ENCODE peak calls at places on chromosomes 2 and 18, in seven cellular contexts. One of them, this sample, is unnamed.

GRCh38 chr18:51107594-51108305 is 77.7 kb downstream of the SMAD4 start:
- DNase-seq in stimulated activated CD8-positive, alpha-beta memory T cell treated with anti-CD3 and anti-CD28 coated beads, Interleukin-15, amount 100 ng/mL, for 1 hour: no peak
- DNase-seq in activated CD8-positive, alpha-beta memory T cell treated with anti-CD3 and anti-CD28 coated beads for 48 hours: no peak
- DNase-seq in SW480: no peak
- DNase-seq in A549: peak
- DNase-seq in stimulated activated CD4-positive, alpha-beta T cell treated with anti-CD3 and anti-CD28 coated beads, Interleukin-2, amount 100 ng/mL, for 48 hours: no peak
- DNase-seq in Peyer's patch: no peak
- DNase-seq in this sample: no peak

GRCh38 chr18:8801263-8801901 is 96.0 kb downstream of the MTCL1 start:
- DNase-seq in A549: no peak
- DNase-seq in activated CD8-positive, alpha-beta memory T cell treated with anti-CD3 and anti-CD28 coated beads for 48 hours: no peak
- DNase-seq in stimulated activated CD4-positive, alpha-beta T cell treated with anti-CD3 and anti-CD28 coated beads, Interleukin-2, amount 100 ng/mL, for 48 hours: no peak
- DNase-seq in SW480: no peak
- DNase-seq in Peyer's patch: no peak
- DNase-seq in stimulated activated CD8-positive, alpha-beta memory T cell treated with anti-CD3 and anti-CD28 coated beads, Interleukin-15, amount 100 ng/mL, for 1 hour: no peak
- DNase-seq in this sample: no peak

GRCh38 chr2:30708491-30709290 is 98.6 kb downstream of the CAPN13 start:
- DNase-seq in stimulated activated CD8-positive, alpha-beta memory T cell treated with anti-CD3 and anti-CD28 coated beads, Interleukin-15, amount 100 ng/mL, for 1 hour: no peak
- DNase-seq in stimulated activated CD4-positive, alpha-beta T cell treated with anti-CD3 and anti-CD28 coated beads, Interleukin-2, amount 100 ng/mL, for 48 hours: no peak
- DNase-seq in Peyer's patch: peak
- DNase-seq in SW480: no peak
- DNase-seq in activated CD8-positive, alpha-beta memory T cell treated with anti-CD3 and anti-CD28 coated beads for 48 hours: no peak
- DNase-seq in A549: peak
- DNase-seq in this sample: no peak

GRCh38 chr2:217834057-217834620 is 168.7 kb downstream of the TNS1 start:
- DNase-seq in Peyer's patch: no peak
- DNase-seq in activated CD8-positive, alpha-beta memory T cell treated with anti-CD3 and anti-CD28 coated beads for 48 hours: no peak
- DNase-seq in stimulated activated CD8-positive, alpha-beta memory T cell treated with anti-CD3 and anti-CD28 coated beads, Interleukin-15, amount 100 ng/mL, for 1 hour: no peak
- DNase-seq in stimulated activated CD4-positive, alpha-beta T cell treated with anti-CD3 and anti-CD28 coated beads, Interleukin-2, amount 100 ng/mL, for 48 hours: no peak
- DNase-seq in SW480: no peak
- DNase-seq in A549: no peak
- DNase-seq in this sample: no peak

GRCh38 chr18:22604986-22605421 is 187.3 kb upstream of the CTAGE1 start:
- DNase-seq in activated CD8-positive, alpha-beta memory T cell treated with anti-CD3 and anti-CD28 coated beads for 48 hours: no peak
- DNase-seq in stimulated activated CD4-positive, alpha-beta T cell treated with anti-CD3 and anti-CD28 coated beads, Interleukin-2, amount 100 ng/mL, for 48 hours: no peak
- DNase-seq in Peyer's patch: no peak
- DNase-seq in SW480: no peak
- DNase-seq in stimulated activated CD8-positive, alpha-beta memory T cell treated with anti-CD3 and anti-CD28 coated beads, Interleukin-15, amount 100 ng/mL, for 1 hour: no peak
- DNase-seq in A549: no peak
- DNase-seq in this sample: no peak

GRCh38 chr2:240232264-240232915 is 91.9 kb upstream of the OTOS start:
- DNase-seq in stimulated activated CD8-positive, alpha-beta memory T cell treated with anti-CD3 and anti-CD28 coated beads, Interleukin-15, amount 100 ng/mL, for 1 hour: no peak
- DNase-seq in stimulated activated CD4-positive, alpha-beta T cell treated with anti-CD3 and anti-CD28 coated beads, Interleukin-2, amount 100 ng/mL, for 48 hours: no peak
- DNase-seq in Peyer's patch: no peak
- DNase-seq in A549: no peak
- DNase-seq in activated CD8-positive, alpha-beta memory T cell treated with anti-CD3 and anti-CD28 coated beads for 48 hours: no peak
- DNase-seq in SW480: no peak
- DNase-seq in this sample: no peak

GRCh38 chr2:75284345-75284744 is 85.0 kb upstream of the TACR1 start:
- DNase-seq in SW480: no peak
- DNase-seq in Peyer's patch: no peak
- DNase-seq in A549: no peak
- DNase-seq in stimulated activated CD4-positive, alpha-beta T cell treated with anti-CD3 and anti-CD28 coated beads, Interleukin-2, amount 100 ng/mL, for 48 hours: no peak
- DNase-seq in stimulated activated CD8-positive, alpha-beta memory T cell treated with anti-CD3 and anti-CD28 coated beads, Interleukin-15, amount 100 ng/mL, for 1 hour: no peak
- DNase-seq in activated CD8-positive, alpha-beta memory T cell treated with anti-CD3 and anti-CD28 coated beads for 48 hours: no peak
- DNase-seq in this sample: no peak

GRCh38 chr2:128535928-128536327 is 217.3 kb upstream of the HS6ST1 start:
- DNase-seq in stimulated activated CD4-positive, alpha-beta T cell treated with anti-CD3 and anti-CD28 coated beads, Interleukin-2, amount 100 ng/mL, for 48 hours: no peak
- DNase-seq in stimulated activated CD8-positive, alpha-beta memory T cell treated with anti-CD3 and anti-CD28 coated beads, Interleukin-15, amount 100 ng/mL, for 1 hour: no peak
- DNase-seq in Peyer's patch: no peak
- DNase-seq in activated CD8-positive, alpha-beta memory T cell treated with anti-CD3 and anti-CD28 coated beads for 48 hours: no peak
- DNase-seq in SW480: peak
- DNase-seq in A549: no peak
- DNase-seq in this sample: peak

GRCh38 chr2:149330127-149331022 is at the start of gene LYPD6:
- DNase-seq in Peyer's patch: no peak
- DNase-seq in activated CD8-positive, alpha-beta memory T cell treated with anti-CD3 and anti-CD28 coated beads for 48 hours: no peak
- DNase-seq in stimulated activated CD4-positive, alpha-beta T cell treated with anti-CD3 and anti-CD28 coated beads, Interleukin-2, amount 100 ng/mL, for 48 hours: no peak
- DNase-seq in A549: peak
- DNase-seq in SW480: peak
- DNase-seq in stimulated activated CD8-positive, alpha-beta memory T cell treated with anti-CD3 and anti-CD28 coated beads, Interleukin-15, amount 100 ng/mL, for 1 hour: no peak
- DNase-seq in this sample: peak

GRCh38 chr2:11180653-11181052 is 25.4 kb downstream of the SLC66A3 start:
- DNase-seq in SW480: no peak
- DNase-seq in stimulated activated CD4-positive, alpha-beta T cell treated with anti-CD3 and anti-CD28 coated beads, Interleukin-2, amount 100 ng/mL, for 48 hours: no peak
- DNase-seq in A549: no peak
- DNase-seq in stimulated activated CD8-positive, alpha-beta memory T cell treated with anti-CD3 and anti-CD28 coated beads, Interleukin-15, amount 100 ng/mL, for 1 hour: no peak
- DNase-seq in Peyer's patch: no peak
- DNase-seq in activated CD8-positive, alpha-beta memory T cell treated with anti-CD3 and anti-CD28 coated beads for 48 hours: no peak
- DNase-seq in this sample: no peak

GRCh38 chr2:46954951-46955571 is 39.5 kb upstream of the MCFD2 start:
- DNase-seq in Peyer's patch: no peak
- DNase-seq in A549: peak
- DNase-seq in activated CD8-positive, alpha-beta memory T cell treated with anti-CD3 and anti-CD28 coated beads for 48 hours: no peak
- DNase-seq in SW480: peak
- DNase-seq in stimulated activated CD8-positive, alpha-beta memory T cell treated with anti-CD3 and anti-CD28 coated beads, Interleukin-15, amount 100 ng/mL, for 1 hour: no peak
- DNase-seq in stimulated activated CD4-positive, alpha-beta T cell treated with anti-CD3 and anti-CD28 coated beads, Interleukin-2, amount 100 ng/mL, for 48 hours: no peak
- DNase-seq in this sample: peak

GRCh38 chr2:129067070-129067469 is 748.4 kb upstream of the HS6ST1 start:
- DNase-seq in Peyer's patch: no peak
- DNase-seq in SW480: no peak
- DNase-seq in stimulated activated CD8-positive, alpha-beta memory T cell treated with anti-CD3 and anti-CD28 coated beads, Interleukin-15, amount 100 ng/mL, for 1 hour: no peak
- DNase-seq in stimulated activated CD4-positive, alpha-beta T cell treated with anti-CD3 and anti-CD28 coated beads, Interleukin-2, amount 100 ng/mL, for 48 hours: no peak
- DNase-seq in activated CD8-positive, alpha-beta memory T cell treated with anti-CD3 and anti-CD28 coated beads for 48 hours: no peak
- DNase-seq in A549: no peak
- DNase-seq in this sample: no peak

This sample was measured in HepG2.